ENCODE peak calls at places on chromosomes 5 and 9, in nine cellular contexts. T, L, R, X, H, E, V, N and Z are unnamed samples.

GRCh38 chr9:132647355-132647754 is 22.4 kb downstream of the DDX31 start:
- DNase-seq in E (no peak), R (no peak), H (no peak), V (no peak), T (peak), L (no peak), N (peak), X (no peak), Z (no peak)

GRCh38 chr9:108552459-108553040 is 303.2 kb downstream of the ACTL7B start:
- DNase-seq in X (no peak), V (no peak), L (no peak), N (no peak), R (no peak), E (no peak), H (no peak), T (peak), Z (no peak)

GRCh38 chr5:67201897-67202549 is 5.4 kb upstream of the CD180 start:
- DNase-seq in V (no peak), N (no peak), R (no peak), T (no peak), H (no peak), E (no peak), X (no peak), L (no peak), Z (no peak)

GRCh38 chr9:132943677-132944293 is 631 bp downstream of the TSC1 start:
- DNase-seq in X (no peak), L (peak), T (no peak), N (no peak), H (no peak), R (no peak), E (no peak), V (no peak), Z (peak)

GRCh38 chr9:104879555-104880318 is 48.2 kb downstream of the ABCA1 start:
- DNase-seq in V (no peak), T (peak), E (no peak), X (no peak), R (no peak), N (peak), L (no peak), H (no peak), Z (no peak)

GRCh38 chr9:38183994-38184568 is 115.1 kb upstream of the SHB start:
- DNase-seq in V (no peak), E (no peak), X (no peak), R (no peak), H (no peak), N (no peak), T (peak), L (no peak), Z (no peak)

GRCh38 chr5:136040746-136041415 is 12.1 kb downstream of the TGFBI start:
- DNase-seq in E (no peak), V (no peak), R (no peak), T (no peak), L (no peak), H (no peak), N (no peak), X (no peak), Z (no peak)

GRCh38 chr5:103207653-103208052 is 50.9 kb upstream of the MACIR start:
- DNase-seq in R (no peak), L (no peak), T (peak), E (no peak), N (peak), H (no peak), X (no peak), V (no peak), Z (no peak)

GRCh38 chr9:96649620-96650323 is 5.3 kb downstream of the PRXL2C start:
- DNase-seq in E (no peak), R (no peak), N (no peak), H (no peak), X (no peak), V (no peak), T (no peak), L (no peak), Z (no peak)

GRCh38 chr5:85375525-85375924 is 990.8 kb upstream of the EDIL3 start:
- DNase-seq in V (no peak), L (no peak), R (no peak), T (no peak), H (no peak), N (no peak), E (no peak), X (no peak), Z (no peak)

GRCh38 chr9:5500441-5501235 is 9.7 kb upstream of the PDCD1LG2 start:
- DNase-seq in H (no peak), L (no peak), N (no peak), E (no peak), V (no peak), T (peak), X (no peak), R (no peak), Z (no peak)

GRCh38 chr9:110936719-110937452 is 101.4 kb downstream of the LPAR1 start:
- DNase-seq in R (no peak), E (no peak), V (no peak), H (no peak), N (peak), X (no peak), L (no peak), T (peak), Z (no peak)

GRCh38 chr5:4142842-4143241 is 547.2 kb downstream of the IRX1 start:
- DNase-seq in L (no peak), T (no peak), H (no peak), E (no peak), X (no peak), R (no peak), V (no peak), N (no peak), Z (no peak)

GRCh38 chr9:69155341-69156030 is 18.6 kb upstream of the TJP2 start:
- DNase-seq in E (no peak), L (no peak), T (no peak), X (no peak), H (peak), R (no peak), N (no peak), V (no peak), Z (no peak)

GRCh38 chr9:19230356-19231125 is at the start of gene DENND4C:
- DNase-seq in N (peak), X (peak), H (peak), R (peak), E (peak), T (peak), V (peak), L (peak), Z (peak)

GRCh38 chr5:138932171-138932810 is 57.2 kb upstream of the LRRTM2 start:
- DNase-seq in N (no peak), X (no peak), R (no peak), L (peak), T (no peak), H (no peak), V (no peak), E (no peak), Z (no peak)

GRCh38 chr5:8473827-8474568 is 605.0 kb downstream of the MTRR start:
- DNase-seq in E (no peak), T (no peak), L (no peak), R (no peak), V (no peak), X (no peak), N (no peak), H (no peak), Z (no peak)

GRCh38 chr9:755454-756381 is 85.8 kb upstream of the DMRT1 start:
- DNase-seq in N (peak), V (no peak), H (no peak), R (no peak), T (peak), E (no peak), L (no peak), X (no peak), Z (peak)